ENCODE peak calls at places on chromosomes 12 and 14, in ten cellular contexts. Z is PC-3, D is Peyer's patch, L is heart right ventricle, A is endothelial cell of umbilical vein, W is tibial artery, H is astrocyte, Y is kidney, J is GM23338, E is HepG2. N is an unnamed sample. For H3K4me1, the result is how much of the 10 kb centered on the place peaks cover.

GRCh38 chr12:124654666-124655316 is 87.4 kb upstream of the NCOR2 start:
- DNase-seq in Z (no peak), D (no peak), L (peak), A (no peak), W (peak), H (no peak), Y (peak), J (no peak), E (no peak), N (no peak)

GRCh38 chr12:2537868-2538541 is 256.8 kb upstream of the FKBP4 start:
- DNase-seq in Z (no peak), D (peak), L (no peak), A (no peak), W (no peak), H (no peak), Y (no peak), J (no peak), E (no peak), N (no peak)

GRCh38 chr12:111773801-111774551 is 7.2 kb downstream of the ALDH2 start:
- DNase-seq in Z (no peak), D (peak), L (peak), A (no peak), W (peak), H (peak), Y (peak), J (no peak), E (peak), N (no peak)

GRCh38 chr12:52789637-52790426 is 6.1 kb downstream of the KRT3 start:
- DNase-seq in Z (no peak), D (peak), L (no peak), A (no peak), W (no peak), H (no peak), Y (peak), J (peak), E (no peak), N (peak)

GRCh38 chr12:5309654-5310053 is 122.3 kb upstream of the NTF3 start:
- DNase-seq in Z (no peak), D (peak), L (no peak), A (no peak), W (peak), H (no peak), Y (peak), J (no peak), E (no peak), N (no peak)

GRCh38 chr12:76583301-76583700 is 23.7 kb upstream of the OSBPL8 start:
- DNase-seq in Z (no peak), D (no peak), L (no peak), A (no peak), W (no peak), H (no peak), Y (no peak), J (no peak), E (no peak), N (no peak)

GRCh38 chr12:47394070-47394469 is 311.8 kb downstream of the RPAP3 start:
- DNase-seq in Z (no peak), D (no peak), L (no peak), A (no peak), W (no peak), H (peak), Y (no peak), J (peak), E (no peak), N (no peak)

GRCh38 chr12:89230376-89231101 is 121.8 kb downstream of the DUSP6 start:
- DNase-seq in Z (no peak), D (no peak), L (no peak), A (peak), W (no peak), H (no peak), Y (no peak), J (no peak), E (peak), N (no peak)

GRCh38 chr12:103712191-103712590 is 125.1 kb downstream of the STAB2 start:
- DNase-seq in Z (no peak), D (no peak), L (no peak), A (no peak), W (no peak), H (no peak), Y (no peak), J (no peak), E (no peak), N (no peak)

GRCh38 chr12:42916143-42916542 is 326.6 kb upstream of the PRICKLE1 start:
- DNase-seq in Z (no peak), D (no peak), L (no peak), A (no peak), W (no peak), H (no peak), Y (no peak), J (no peak), E (no peak), N (no peak)

GRCh38 chr14:52977798-52978197 is 26.9 kb upstream of the FERMT2 start:
- DNase-seq in Z (no peak), D (no peak), L (no peak), A (peak), W (no peak), H (no peak), Y (no peak), J (no peak), E (no peak), N (no peak)

GRCh38 chr14:83909507-83909906 is 1620.4 kb upstream of the FLRT2 start:
- DNase-seq in Z (no peak), D (no peak), L (no peak), A (no peak), W (no peak), H (no peak), Y (no peak), J (no peak), E (no peak), N (no peak)

GRCh38 chr12:96205909-96206308 is 11.7 kb downstream of the ELK3 start:
- DNase-seq in Z (no peak), D (no peak), L (no peak), A (no peak), W (no peak), H (no peak), Y (no peak), J (no peak), E (no peak), N (no peak)

GRCh38 chr14:53391156-53391555 is 238.0 kb upstream of the DDHD1 start:
- DNase-seq in Z (peak), D (no peak), L (no peak), A (no peak), W (no peak), H (peak), Y (no peak), J (no peak), E (peak), N (no peak)

GRCh38 chr12:6780573-6780972 is 8.3 kb downstream of the LAG3 start:
- DNase-seq in Z (no peak), D (no peak), L (no peak), A (no peak), W (no peak), H (no peak), Y (no peak), J (no peak), E (no peak), N (no peak)

GRCh38 chr12:26691234-26691970 is 141.6 kb downstream of the ITPR2 start:
- DNase-seq in Z (peak), D (no peak), L (no peak), A (peak), W (no peak), H (peak), Y (peak), J (peak), E (peak), N (no peak)

DNA sequence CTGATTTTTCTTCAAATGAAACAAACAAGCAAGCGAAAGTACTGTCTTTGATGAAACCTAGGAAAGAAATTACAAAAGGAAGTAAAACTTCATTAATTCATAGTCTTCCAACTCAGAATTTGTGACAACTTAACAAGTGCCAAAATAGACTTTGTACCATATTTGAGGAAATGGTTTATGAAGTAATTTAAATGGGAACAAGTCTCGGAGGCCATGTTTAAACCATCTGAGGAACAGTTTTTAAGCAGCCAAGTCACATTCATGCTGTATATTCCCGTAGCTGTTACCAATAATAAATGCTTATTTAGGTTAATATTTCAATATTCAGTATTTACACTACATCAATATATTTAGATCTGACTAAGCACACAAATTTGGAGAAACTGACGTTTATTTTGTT is 779 bp upstream of the ARHGDIB start:
- DNase-seq in Z (no peak), D (no peak), L (no peak), A (peak), W (no peak), H (no peak), Y (no peak), J (no peak), E (no peak), N (no peak)
- H3K4me1 ChIP-seq in Z (under half), D (under half), L (under half), A (under half), W (under half), H (under half), Y (under half), J (under half), E (under half), N (under half)

DNA sequence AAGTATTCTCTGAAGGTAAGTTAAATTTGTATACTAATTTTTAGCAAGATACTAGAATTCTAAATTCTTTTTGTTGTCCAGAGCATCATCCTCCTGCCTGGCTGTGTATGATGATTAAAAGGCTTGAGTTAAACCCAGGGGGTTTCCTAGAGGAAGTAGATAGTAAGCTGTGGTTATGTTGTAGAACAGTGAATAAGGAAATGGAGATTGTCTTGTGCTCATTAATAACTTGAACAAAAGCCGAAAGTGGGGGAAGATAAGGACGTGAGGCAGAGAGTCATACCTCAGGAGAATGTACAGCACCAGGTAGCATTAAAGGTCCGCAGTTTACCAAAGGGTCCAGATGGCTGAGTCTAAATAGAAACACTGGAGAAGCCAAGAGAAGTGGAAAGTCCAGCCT is 42.0 kb downstream of the CKB start:
- DNase-seq in Z (no peak), D (no peak), L (no peak), A (no peak), W (no peak), H (no peak), Y (no peak), J (no peak), E (no peak), N (no peak)
- TF ChIP-seq CTCF in Z (no peak), D (no peak), L (no peak), A (no peak), W (no peak), H (no peak), Y (no peak), J (no peak), E (no peak), N (no peak)

GRCh38 chr12:45658066-45658465 is 71.4 kb upstream of the ARID2 start:
- DNase-seq in Z (no peak), D (no peak), L (no peak), A (no peak), W (no peak), H (no peak), Y (no peak), J (no peak), E (no peak), N (no peak)
- H3K27ac ChIP-seq in Z (no peak), D (no peak), L (no peak), A (no peak), W (no peak), H (no peak), Y (no peak), J (no peak), E (no peak), N (no peak)

GRCh38 chr14:72177246-72177645 is 245.0 kb downstream of the RGS6 start:
- DNase-seq in Z (no peak), D (no peak), L (peak), A (no peak), W (no peak), H (no peak), Y (no peak), J (no peak), E (no peak), N (no peak)
- H3K4me1 ChIP-seq in Z (under half), D (under half), L (under half), A (under half), W (under half), H (under half), Y (under half), J (under half), E (under half), N (under half)

GRCh38 chr14:93142854-93143652 is 27.3 kb upstream of the ITPK1 start:
- DNase-seq in Z (no peak), D (no peak), L (no peak), A (no peak), W (no peak), H (no peak), Y (peak), J (no peak), E (peak), N (no peak)

GRCh38 chr14:93133476-93133875 is 17.8 kb upstream of the ITPK1 start:
- DNase-seq in Z (peak), D (no peak), L (no peak), A (no peak), W (peak), H (no peak), Y (no peak), J (no peak), E (no peak), N (no peak)

GRCh38 chr14:93135399-93135798 is 19.7 kb upstream of the ITPK1 start:
- DNase-seq in Z (peak), D (no peak), L (no peak), A (no peak), W (peak), H (no peak), Y (no peak), J (no peak), E (no peak), N (no peak)

GRCh38 chr14:93136009-93136408 is 20.3 kb upstream of the ITPK1 start:
- DNase-seq in Z (no peak), D (no peak), L (no peak), A (no peak), W (no peak), H (no peak), Y (no peak), J (no peak), E (no peak), N (no peak)

DNA sequence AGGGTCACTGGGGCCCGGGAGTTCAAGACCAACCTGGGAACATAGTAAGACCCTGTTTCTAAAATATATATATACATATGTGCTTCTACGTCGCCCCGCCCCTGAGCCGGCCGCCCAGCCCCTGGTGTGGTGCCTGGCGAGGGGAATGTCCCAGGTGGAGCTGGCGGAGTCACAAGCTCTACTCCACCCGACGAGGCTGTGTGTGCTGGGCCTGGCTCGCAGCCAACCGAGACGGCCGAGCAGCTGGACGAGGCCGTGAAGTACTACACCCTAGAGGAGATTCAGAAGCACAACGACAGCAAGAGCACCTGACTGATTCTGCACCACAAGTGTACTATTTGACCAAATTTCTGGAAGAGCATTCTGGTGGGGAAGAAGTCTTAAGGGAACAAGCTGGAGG is 22.1 kb upstream of the ITPK1 start:
- DNase-seq in Z (peak), D (peak), L (no peak), A (no peak), W (no peak), H (no peak), Y (peak), J (peak), E (peak), N (no peak)
- TF ChIP-seq CTCF in Z (peak), D (no peak), L (peak), A (no peak), W (no peak), H (no peak), Y (no peak), J (peak), E (peak), N (no peak)

GRCh38 chr14:68910540-68910939 is 68.6 kb downstream of the ACTN1 start:
- DNase-seq in Z (no peak), D (no peak), L (no peak), A (no peak), W (no peak), H (no peak), Y (peak), J (no peak), E (no peak), N (no peak)

GRCh38 chr14:68905107-68905895 is 73.8 kb downstream of the ACTN1 start:
- DNase-seq in Z (no peak), D (no peak), L (no peak), A (no peak), W (no peak), H (no peak), Y (peak), J (no peak), E (no peak), N (no peak)

GRCh38 chr14:68908860-68909259 is 70.2 kb downstream of the ACTN1 start:
- DNase-seq in Z (no peak), D (no peak), L (no peak), A (no peak), W (no peak), H (no peak), Y (peak), J (no peak), E (no peak), N (no peak)

GRCh38 chr14:68906439-68906838 is 72.7 kb downstream of the ACTN1 start:
- DNase-seq in Z (no peak), D (no peak), L (no peak), A (no peak), W (no peak), H (no peak), Y (peak), J (no peak), E (no peak), N (no peak)

GRCh38 chr14:68908201-68908600 is 70.9 kb downstream of the ACTN1 start:
- DNase-seq in Z (no peak), D (no peak), L (no peak), A (no peak), W (no peak), H (no peak), Y (peak), J (no peak), E (no peak), N (no peak)
- H3K27ac ChIP-seq in Z (no peak), D (peak), L (no peak), A (no peak), W (peak), H (no peak), Y (no peak), J (no peak), E (no peak), N (no peak)

DNA sequence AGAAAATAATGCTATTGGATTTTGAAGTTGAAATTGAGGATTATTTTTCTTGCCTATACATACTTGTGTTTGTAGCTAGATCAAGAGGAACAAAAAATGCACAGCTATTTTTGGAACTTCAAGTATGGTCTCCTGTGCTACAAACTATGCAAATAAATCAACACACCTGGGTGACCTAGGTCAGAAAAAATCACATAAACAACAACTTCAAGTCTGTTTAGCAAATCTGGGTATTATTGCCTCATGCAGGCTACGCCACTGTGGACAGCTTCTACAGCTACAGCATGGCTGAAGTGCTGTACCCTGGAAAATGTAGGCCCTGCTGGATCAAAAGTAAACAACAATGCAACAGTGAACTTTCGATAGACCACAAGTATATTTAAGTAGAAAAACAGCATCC is 87.5 kb downstream of the SLC6A15 start:
- DNase-seq in Z (no peak), D (no peak), L (no peak), A (no peak), W (no peak), H (no peak), Y (no peak), J (no peak), E (no peak), N (no peak)
- H3K4me1 ChIP-seq in Z (under half), D (under half), L (under half), A (under half), W (under half), H (under half), Y (under half), J (under half), E (under half), N (under half)

N was measured in spleen.